ENCODE peak calls at places on chromosomes 6 and 20, in seven cellular contexts. G, R, B, V, P, X and Z are unnamed samples.

GRCh38 chr20:32972181-32973076 is 31.8 kb downstream of the SUN5 start:
- DNase-seq in B (peak; percentile 34), G (peak; percentile 63), X (peak; percentile 86), R (no peak), V (no peak), P (peak; percentile 92), Z (peak; percentile 60)

GRCh38 chr6:94052754-94053153 is 633.4 kb upstream of the EPHA7 start:
- DNase-seq in X (no peak), B (no peak), V (no peak), G (no peak), R (peak; percentile 6), P (no peak), Z (no peak)

GRCh38 chr6:147586044-147586443 is 77.6 kb downstream of the SAMD5 start:
- DNase-seq in G (no peak), P (no peak), V (no peak), R (no peak), B (peak; percentile 10), X (no peak), Z (no peak)

GRCh38 chr6:150176659-150177058 is 33.8 kb downstream of the PPP1R14C start:
- DNase-seq in B (no peak), P (no peak), G (no peak), X (no peak), R (no peak), V (no peak), Z (no peak)

GRCh38 chr20:20593447-20594170 is 118.8 kb downstream of the RALGAPA2 start:
- DNase-seq in G (no peak), X (peak; percentile 20), R (peak; percentile 56), B (peak; percentile 16), V (no peak), P (no peak), Z (peak; percentile 16)

GRCh38 chr6:112912351-112913101 is 565.4 kb downstream of the RFPL4B start:
- DNase-seq in P (no peak), V (no peak), G (no peak), B (no peak), X (no peak), R (no peak), Z (no peak)

GRCh38 chr6:159913375-159913774 is 22.6 kb downstream of the MAS1 start:
- DNase-seq in X (no peak), B (no peak), V (no peak), P (no peak), G (no peak), R (no peak), Z (no peak)

GRCh38 chr6:108652375-108652774 is 91.7 kb downstream of the FOXO3 start:
- DNase-seq in G (no peak), P (no peak), B (no peak), X (no peak), R (no peak), V (no peak), Z (no peak)

GRCh38 chr20:64064145-64064698 is 1.2 kb downstream of the TCEA2 start:
- DNase-seq in X (no peak), V (no peak), P (no peak), R (peak; percentile 58), G (no peak), B (no peak), Z (no peak)

GRCh38 chr6:16126881-16127280 is 2.0 kb upstream of the MYLIP start:
- DNase-seq in G (no peak), V (no peak), X (no peak), P (no peak), R (no peak), B (no peak), Z (no peak)

GRCh38 chr20:50264534-50265145 is 74.0 kb downstream of the CEBPB start:
- DNase-seq in B (no peak), P (no peak), G (no peak), X (no peak), V (peak; percentile 23), R (no peak), Z (no peak)

GRCh38 chr6:158040804-158041347 is 59.2 kb downstream of the SYNJ2 start:
- DNase-seq in X (no peak), R (peak; percentile 48), P (no peak), V (peak; percentile 27), B (no peak), G (no peak), Z (no peak)

GRCh38 chr6:89221109-89221508 is 4.0 kb upstream of the GABRR1 start:
- DNase-seq in X (no peak), P (no peak), B (no peak), G (no peak), R (no peak), V (no peak), Z (no peak)

GRCh38 chr6:63504777-63505384 is 67.4 kb upstream of the LOC128125822 start:
- DNase-seq in B (no peak), G (no peak), P (no peak), V (no peak), X (no peak), R (no peak), Z (peak; percentile 41)

GRCh38 chr6:84220809-84221409 is 6.5 kb downstream of the CEP162 start:
- DNase-seq in G (no peak), R (no peak), P (peak; percentile 19), B (no peak), V (no peak), X (peak; percentile 42), Z (no peak)

GRCh38 chr20:14888172-14888571 is 550.8 kb upstream of the FLRT3 start:
- DNase-seq in P (no peak), B (no peak), X (no peak), R (no peak), V (no peak), G (no peak), Z (no peak)

GRCh38 chr6:153538491-153538890 is 407.4 kb upstream of the RGS17 start:
- DNase-seq in X (no peak), B (no peak), G (no peak), P (no peak), V (no peak), R (no peak), Z (no peak)

GRCh38 chr20:24317224-24317623 is 152.2 kb upstream of the SYNDIG1 start:
- DNase-seq in G (no peak), P (no peak), V (no peak), R (no peak), X (no peak), B (no peak), Z (no peak)

GRCh38 chr6:25312034-25312620 is 33.0 kb downstream of the CARMIL1 start:
- DNase-seq in P (no peak), B (no peak), G (no peak), X (no peak), V (no peak), R (peak; percentile 19), Z (no peak)

GRCh38 chr6:96433950-96434349 is 87.7 kb upstream of the UFL1 start:
- DNase-seq in P (no peak), B (no peak), G (no peak), X (no peak), V (no peak), R (no peak), Z (no peak)

GRCh38 chr20:3768342-3769130 is 983 bp upstream of the ADISSP start:
- DNase-seq in X (peak; percentile 89), G (peak; percentile 67), P (peak; percentile 87), R (peak; percentile 79), V (peak; percentile 82), B (peak; percentile 84), Z (no peak)

GRCh38 chr20:9723501-9723900 is 115.4 kb downstream of the PAK5 start:
- DNase-seq in P (no peak), R (no peak), V (no peak), G (no peak), X (no peak), B (no peak), Z (no peak)

GRCh38 chr6:225121-225721 is 67.1 kb upstream of the DUSP22 start:
- DNase-seq in V (no peak), B (peak; percentile 24), X (peak; percentile 44), R (no peak), P (peak; percentile 24), G (peak; percentile 55), Z (no peak)

GRCh38 chr20:7302256-7302655 is 534.8 kb downstream of the BMP2 start:
- DNase-seq in V (no peak), P (no peak), B (no peak), X (no peak), G (no peak), R (no peak), Z (no peak)

GRCh38 chr6:15662246-15663056 is at the start of gene DTNBP1:
- DNase-seq in X (peak; percentile 93), R (peak; percentile 27), G (peak; percentile 73), V (peak; percentile 91), P (peak; percentile 78), B (peak; percentile 90), Z (peak; percentile 59)

GRCh38 chr6:45677381-45677992 is 299.8 kb upstream of the SUPT3H start:
- DNase-seq in X (peak; percentile 80), P (peak; percentile 60), R (peak; percentile 48), V (peak; percentile 60), B (peak; percentile 47), G (no peak), Z (peak; percentile 53)

GRCh38 chr6:93968126-93968525 is 548.8 kb upstream of the EPHA7 start:
- DNase-seq in B (no peak), P (no peak), G (no peak), V (no peak), X (no peak), R (no peak), Z (no peak)

GRCh38 chr6:67252663-67253062 is 1382.4 kb upstream of the ADGRB3 start:
- DNase-seq in V (no peak), R (no peak), G (no peak), P (no peak), B (no peak), X (no peak), Z (no peak)

GRCh38 chr6:136347847-136348246 is 58.2 kb upstream of the BCLAF1 start:
- DNase-seq in G (no peak), V (no peak), B (peak; percentile 28), R (no peak), P (no peak), X (no peak), Z (no peak)

GRCh38 chr20:17835240-17835940 is 133.2 kb downstream of the SNX5 start:
- DNase-seq in G (no peak), R (peak; percentile 75), P (no peak), X (no peak), V (peak; percentile 72), B (no peak), Z (no peak)

GRCh38 chr20:46202758-46203509 is 84.8 kb downstream of the CD40 start:
- DNase-seq in B (no peak), V (peak; percentile 74), X (no peak), G (no peak), P (no peak), R (no peak), Z (no peak)